ENCODE peak calls at places on chromosomes 13 and 19, in seven cellular contexts. D, I, B, T, Z, F and K are unnamed samples.

GRCh38 chr19:10713317-10713716 is 4.6 kb upstream of the DNM2 start:
- DNase-seq in B (no peak), F (no peak), I (no peak), T (peak), D (no peak), Z (no peak), K (no peak)

GRCh38 chr13:113625965-113626661 is 31.9 kb downstream of the ATP4B start:
- DNase-seq in T (no peak), F (no peak), I (no peak), B (no peak), Z (no peak), D (no peak), K (no peak)

GRCh38 chr13:109874444-109874920 is 88.1 kb upstream of the IRS2 start:
- DNase-seq in B (no peak), I (no peak), D (no peak), T (no peak), F (no peak), Z (no peak), K (no peak)

GRCh38 chr13:113546571-113547247 is 37.8 kb upstream of the TFDP1 start:
- DNase-seq in T (no peak), D (no peak), Z (peak), B (no peak), F (no peak), I (no peak), K (no peak)

GRCh38 chr19:752652-753517 is 2.0 kb downstream of the MISP start:
- DNase-seq in I (peak), B (peak), D (no peak), Z (no peak), F (no peak), T (peak), K (no peak)

GRCh38 chr19:35436477-35437141 is 11.4 kb upstream of the FFAR2 start:
- DNase-seq in D (peak), I (peak), T (no peak), B (peak), F (no peak), Z (no peak), K (no peak)

GRCh38 chr13:23657056-23657455 is 86.8 kb downstream of the TNFRSF19 start:
- DNase-seq in I (no peak), B (no peak), Z (no peak), D (no peak), T (peak), F (no peak), K (no peak)

GRCh38 chr19:39845621-39846175 is 481 bp downstream of the FBL start:
- DNase-seq in T (peak), F (no peak), D (peak), Z (peak), I (peak), B (no peak), K (no peak)

GRCh38 chr19:10858204-10858828 is 10.1 kb downstream of the C19orf38 start:
- DNase-seq in F (peak), I (no peak), B (no peak), T (peak), D (peak), Z (peak), K (no peak)

GRCh38 chr13:75752848-75753247 is 116.7 kb downstream of the LMO7 start:
- DNase-seq in I (no peak), T (no peak), Z (no peak), F (no peak), B (no peak), D (no peak), K (no peak)

GRCh38 chr19:53892301-53892980 is 10.4 kb downstream of the PRKCG start:
- DNase-seq in I (no peak), B (no peak), D (no peak), T (no peak), Z (no peak), F (no peak), K (no peak)

GRCh38 chr19:11420429-11420893 is 1.3 kb upstream of the RGL3 start:
- DNase-seq in F (no peak), I (peak), D (peak), B (no peak), T (no peak), Z (no peak), K (no peak)

GRCh38 chr13:109162248-109163051 is 533.0 kb downstream of the MYO16 start:
- DNase-seq in T (no peak), B (no peak), F (no peak), Z (no peak), D (no peak), I (no peak), K (no peak)

GRCh38 chr13:25860862-25861261 is 191.0 kb downstream of the SHISA2 start:
- DNase-seq in I (no peak), B (no peak), Z (no peak), T (no peak), F (no peak), D (no peak), K (no peak)

GRCh38 chr13:42626461-42626860 is 52.5 kb downstream of the TNFSF11 start:
- DNase-seq in I (no peak), Z (no peak), T (no peak), D (no peak), B (no peak), F (no peak), K (no peak)

GRCh38 chr13:44093607-44094583 is 214.2 kb downstream of the LACC1 start:
- DNase-seq in B (no peak), F (no peak), D (no peak), Z (no peak), T (peak), I (no peak), K (no peak)

GRCh38 chr13:43229506-43229905 is 206.1 kb downstream of the DNAJC15 start:
- DNase-seq in Z (no peak), D (no peak), T (no peak), F (no peak), B (peak), I (no peak), K (no peak)

GRCh38 chr19:30227661-30228112 is 144.5 kb upstream of the ZNF536 start:
- DNase-seq in Z (peak), B (peak), I (peak), D (peak), T (no peak), F (no peak), K (peak)